ENCODE peak calls at places on chromosomes 11 and 22, in six cellular contexts. Y, T, V, S, O and W are unnamed samples.
A peak's percentile ranks its signal among the peaks of the same experiment; 100 is the strongest.

GRCh38 chr11:57604289-57605010 is 7.0 kb downstream of the SERPING1 start:
- DNase-seq in S (no peak), V (peak; percentile 99), Y (peak; percentile 15), T (no peak), O (no peak), W (no peak)

GRCh38 chr11:65492637-65493366 is 6.0 kb upstream of the MALAT1 start:
- DNase-seq in V (peak; percentile 91), Y (peak; percentile 65), T (no peak), S (peak; percentile 89), O (no peak), W (no peak)

GRCh38 chr11:86670179-86670578 is 2.2 kb downstream of the ME3 start:
- DNase-seq in Y (peak; percentile 48), O (no peak), T (no peak), S (peak; percentile 43), V (peak; percentile 49), W (no peak)

GRCh38 chr11:125300791-125301218 is 136.3 kb downstream of the PKNOX2 start:
- DNase-seq in S (peak; percentile 79), T (no peak), O (no peak), Y (peak; percentile 95), V (peak; percentile 88), W (no peak)

GRCh38 chr22:49972163-49973017 is 11.8 kb downstream of the PIM3 start:
- DNase-seq in T (no peak), V (no peak), Y (no peak), S (no peak), O (peak; percentile 38), W (no peak)

GRCh38 chr11:17774232-17775034 is 39.9 kb downstream of the KCNC1 start:
- DNase-seq in T (peak; percentile 35), S (no peak), V (no peak), Y (no peak), O (no peak), W (peak; percentile 89)

GRCh38 chr11:37657645-37658044 is 1059.6 kb upstream of the RAG2 start:
- DNase-seq in O (no peak), T (no peak), Y (peak; percentile 29), V (peak; percentile 1), S (peak; percentile 25), W (no peak)

GRCh38 chr11:112539741-112540140 is 279.1 kb upstream of the PLET1 start:
- DNase-seq in S (no peak), V (no peak), T (no peak), O (no peak), Y (no peak), W (no peak)

GRCh38 chr22:42794551-42795510 is 62.2 kb downstream of the ARFGAP3 start:
- DNase-seq in S (no peak), O (peak; percentile 68), T (no peak), V (no peak), Y (peak; percentile 36), W (peak; percentile 45)

GRCh38 chr11:313787-314547 is at the start of gene IFITM1:
- DNase-seq in S (peak; percentile 84), V (peak; percentile 33), O (no peak), T (no peak), Y (peak; percentile 89), W (peak; percentile 60)

GRCh38 chr22:18031670-18032454 is 7.5 kb upstream of the MICAL3 start:
- DNase-seq in V (peak; percentile 95), Y (peak; percentile 48), O (no peak), S (peak; percentile 97), T (no peak), W (no peak)

GRCh38 chr11:85643255-85643654 is 4.5 kb upstream of the TMEM126A start:
- DNase-seq in O (no peak), T (no peak), Y (peak; percentile 38), S (no peak), V (no peak), W (no peak)

GRCh38 chr11:86292912-86293606 is 9.0 kb upstream of the HIKESHI start:
- DNase-seq in S (no peak), T (no peak), Y (no peak), O (no peak), V (no peak), W (no peak)

GRCh38 chr22:24948356-24949202 is 2.1 kb upstream of the LHFPL7 start:
- DNase-seq in T (no peak), S (no peak), Y (peak; percentile 67), V (peak; percentile 56), O (peak; percentile 74), W (no peak)

GRCh38 chr11:79419120-79419519 is 21.7 kb downstream of the TENM4 start:
- DNase-seq in V (peak; percentile 52), O (no peak), Y (peak; percentile 61), S (peak; percentile 85), T (no peak), W (no peak)

GRCh38 chr22:41425704-41426365 is 20.8 kb downstream of the TOB2 start:
- DNase-seq in Y (no peak), V (no peak), T (no peak), S (no peak), O (no peak), W (no peak)

GRCh38 chr22:50302041-50302541 is 5.4 kb downstream of the PLXNB2 start:
- DNase-seq in S (peak; percentile 17), T (no peak), Y (no peak), O (no peak), V (no peak), W (no peak)

GRCh38 chr11:88377151-88377550 is 39.6 kb upstream of the CTSC start:
- DNase-seq in S (peak; percentile 67), O (no peak), T (no peak), V (no peak), Y (no peak), W (no peak)

GRCh38 chr11:45660717-45661416 is 4.6 kb downstream of the CHST1 start:
- DNase-seq in O (no peak), S (no peak), Y (peak; percentile 56), V (no peak), T (no peak), W (peak; percentile 66)
- H3K4me2 ChIP-seq in O (no peak overlapping the region), S (no peak overlapping the region), Y (no peak overlapping the region), V (no peak overlapping the region), T (no peak overlapping the region), W (peak overlapping the region; percentile 45)

GRCh38 chr22:38303974-38304373 is 13.3 kb downstream of the CSNK1E start:
- DNase-seq in V (no peak), O (no peak), S (no peak), T (no peak), Y (no peak), W (no peak)

GRCh38 chr22:38300197-38300945 is 16.9 kb downstream of the CSNK1E start:
- DNase-seq in Y (no peak), V (peak; percentile 90), O (no peak), T (no peak), S (no peak), W (no peak)

GRCh38 chr22:38305481-38306448 is 11.5 kb downstream of the CSNK1E start:
- DNase-seq in O (peak; percentile 80), T (no peak), Y (peak; percentile 77), S (peak; percentile 54), V (no peak), W (peak; percentile 49)

GRCh38 chr22:38302906-38303305 is 14.3 kb downstream of the CSNK1E start:
- DNase-seq in S (no peak), O (no peak), T (no peak), V (no peak), Y (no peak), W (no peak)

DNA sequence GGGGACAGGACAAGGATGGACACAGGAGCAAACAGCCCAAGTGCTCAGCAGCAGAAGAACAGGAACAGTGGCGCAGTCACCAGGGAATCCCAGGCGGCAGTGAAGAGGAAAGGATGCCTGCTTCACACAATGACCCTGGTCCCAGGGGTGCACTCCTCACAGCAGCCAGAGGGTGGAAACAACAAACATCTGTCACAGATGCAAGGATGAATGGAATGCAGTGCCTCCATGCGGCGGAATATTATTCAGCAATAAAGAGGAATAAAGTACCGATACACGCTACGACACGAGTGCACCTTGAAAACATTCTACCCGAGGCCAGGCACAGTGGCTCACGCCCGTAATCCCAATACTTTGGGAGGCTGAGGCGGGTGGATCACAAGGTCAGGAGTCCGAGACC is 12.7 kb downstream of the CSNK1E start:
- DNase-seq in V (peak; percentile 60), S (no peak), O (no peak), T (no peak), Y (no peak), W (no peak)
- H3K27ac ChIP-seq in V (no peak overlapping the region), S (peak overlapping the region; percentile 1), O (no peak overlapping the region), T (no peak overlapping the region), Y (no peak overlapping the region), W (no peak overlapping the region)

GRCh38 chr11:83249972-83250593 is 36.1 kb downstream of the CCDC90B start:
- DNase-seq in V (peak; percentile 57), S (peak; percentile 69), Y (peak; percentile 31), T (no peak), O (no peak), W (peak; percentile 39)

GRCh38 chr11:83252941-83253340 is 33.2 kb downstream of the CCDC90B start:
- DNase-seq in S (no peak), T (no peak), V (no peak), O (no peak), Y (no peak), W (no peak)

GRCh38 chr11:83252266-83252665 is 33.9 kb downstream of the CCDC90B start:
- DNase-seq in Y (no peak), O (no peak), T (no peak), S (no peak), V (no peak), W (no peak)

DNA sequence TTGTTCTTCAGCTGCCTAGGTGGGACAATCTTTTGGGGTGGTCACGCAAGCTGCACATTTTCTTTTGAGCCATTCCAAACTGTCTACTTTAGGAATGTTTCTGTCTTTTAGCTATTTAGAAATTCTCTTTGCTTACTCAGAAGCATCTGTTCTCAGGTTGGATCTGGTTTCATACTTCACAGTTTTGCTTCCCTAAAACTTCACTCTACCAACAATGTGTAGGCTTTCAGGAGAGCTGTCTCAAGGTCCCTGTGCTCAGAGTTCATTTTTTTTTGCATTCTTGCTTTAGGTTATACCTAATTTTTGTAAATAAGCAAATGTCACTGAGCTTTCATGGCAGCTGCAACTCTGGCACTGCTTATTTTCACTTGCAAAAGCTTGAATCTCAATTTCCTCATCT is 36.7 kb downstream of the CCDC90B start:
- DNase-seq in S (no peak), Y (no peak), T (no peak), V (no peak), O (no peak), W (no peak)
- H3K9ac ChIP-seq in S (no peak overlapping the region), Y (no peak overlapping the region), T (no peak overlapping the region), V (no peak overlapping the region), O (no peak overlapping the region), W (no peak overlapping the region)

DNA sequence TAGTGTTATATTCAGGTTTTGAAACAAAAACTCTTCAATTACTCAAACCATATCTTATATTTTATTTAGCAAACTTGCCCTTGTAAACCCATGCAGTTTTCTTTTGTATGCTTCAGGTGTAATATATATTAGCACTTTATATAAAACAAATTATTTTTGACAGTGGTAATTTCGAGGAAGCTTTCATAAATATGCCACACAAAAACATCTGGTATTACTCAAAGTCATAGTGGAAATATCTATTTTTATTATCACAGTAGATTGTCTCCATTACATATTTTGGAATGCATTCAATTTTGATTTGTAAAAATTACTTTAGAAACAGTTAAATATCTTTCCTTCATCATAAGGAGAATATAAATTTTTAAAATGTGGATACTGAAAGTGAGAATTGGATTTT is 89.1 kb upstream of the FIBIN start:
- DNase-seq in T (no peak), Y (no peak), O (no peak), V (no peak), S (no peak), W (no peak)
- H3K4me2 ChIP-seq in T (no peak overlapping the region), Y (no peak overlapping the region), O (no peak overlapping the region), V (no peak overlapping the region), S (no peak overlapping the region), W (peak overlapping the region; percentile 40)